ENCODE peak calls at places on chromosome 16, in ten cellular contexts. G is HFF-Myc; O is HFFc6; E is stimulated activated CD4-positive, alpha-beta T cell treated with anti-CD3 and anti-CD28 coated beads, Interleukin-4, amount 100 ng/mL, for 4 hours; D is K562; B is choroid plexus epithelial cell; M is ovary; P is PC-3; C is naive thymus-derived CD8-positive, alpha-beta T cell; U is EL. W is an unnamed sample.

GRCh38 chr16:79698341-79698753 is 97.8 kb upstream of the MAF start:
- DNase-seq in G (no peak), O (no peak), E (no peak), D (no peak), B (peak), M (peak), P (no peak), C (no peak), U (peak), W (no peak)

GRCh38 chr16:3788711-3789374 is 71.5 kb upstream of the TRAP1 start:
- DNase-seq in G (no peak), O (no peak), E (no peak), D (peak), B (no peak), M (no peak), P (no peak), C (no peak), U (no peak), W (no peak)

GRCh38 chr16:8063151-8063550 is 527.2 kb downstream of the TMEM114 start:
- DNase-seq in G (no peak), O (no peak), E (no peak), D (no peak), B (no peak), M (no peak), P (no peak), C (no peak), U (no peak), W (no peak)

GRCh38 chr16:3038256-3038655 is 1.5 kb upstream of the BICDL2 start:
- DNase-seq in G (no peak), O (no peak), E (no peak), D (no peak), B (no peak), M (no peak), P (no peak), C (no peak), U (no peak), W (no peak)

GRCh38 chr16:85798901-85799496 is 345 bp downstream of the EMC8 start:
- DNase-seq in G (no peak), O (peak), E (peak), D (peak), B (no peak), M (no peak), P (no peak), C (peak), U (peak), W (no peak)

GRCh38 chr16:67000384-67001158 is 12.2 kb downstream of the CES4A start:
- DNase-seq in G (no peak), O (no peak), E (peak), D (peak), B (peak), M (peak), P (peak), C (peak), U (peak), W (no peak)

GRCh38 chr16:20415541-20415940 is 6.2 kb downstream of the ACSM5 start:
- DNase-seq in G (no peak), O (no peak), E (no peak), D (no peak), B (no peak), M (no peak), P (peak), C (no peak), U (no peak), W (no peak)

GRCh38 chr16:74107795-74108610 is 188.6 kb upstream of the PSMD7 start:
- DNase-seq in G (peak), O (no peak), E (no peak), D (peak), B (peak), M (no peak), P (peak), C (no peak), U (peak), W (peak)

GRCh38 chr16:180921-181667 is 835 bp downstream of the HBQ1 start:
- DNase-seq in G (no peak), O (peak), E (peak), D (peak), B (peak), M (peak), P (peak), C (peak), U (peak), W (no peak)

GRCh38 chr16:58118801-58119508 is 10.2 kb downstream of the CFAP20 start:
- DNase-seq in G (no peak), O (no peak), E (no peak), D (no peak), B (no peak), M (no peak), P (no peak), C (no peak), U (no peak), W (no peak)

GRCh38 chr16:89105599-89106151 is 12.0 kb downstream of the ACSF3 start:
- DNase-seq in G (no peak), O (no peak), E (no peak), D (no peak), B (no peak), M (peak), P (no peak), C (no peak), U (no peak), W (no peak)

GRCh38 chr16:84585886-84586285 is 32.0 kb downstream of the COTL1 start:
- DNase-seq in G (no peak), O (no peak), E (no peak), D (peak), B (peak), M (no peak), P (no peak), C (no peak), U (no peak), W (peak)

GRCh38 chr16:23909792-23910418 is 74.1 kb downstream of the PRKCB start:
- DNase-seq in G (no peak), O (no peak), E (no peak), D (no peak), B (no peak), M (no peak), P (no peak), C (no peak), U (no peak), W (no peak)

GRCh38 chr16:21060027-21060510 is 90.6 kb downstream of the DNAH3 start:
- DNase-seq in G (no peak), O (no peak), E (no peak), D (no peak), B (no peak), M (no peak), P (no peak), C (no peak), U (no peak), W (no peak)

GRCh38 chr16:84232060-84232459 is 7.8 kb downstream of the KCNG4 start:
- DNase-seq in G (no peak), O (no peak), E (no peak), D (no peak), B (no peak), M (no peak), P (no peak), C (no peak), U (no peak), W (no peak)

GRCh38 chr16:72666267-72666666 is 381.7 kb downstream of the ZFHX3 start:
- DNase-seq in G (no peak), O (no peak), E (no peak), D (no peak), B (peak), M (no peak), P (no peak), C (no peak), U (peak), W (no peak)

GRCh38 chr16:58110590-58111330 is 18.4 kb downstream of the CFAP20 start:
- DNase-seq in G (no peak), O (peak), E (no peak), D (no peak), B (no peak), M (no peak), P (no peak), C (no peak), U (peak), W (peak)

GRCh38 chr16:377419-377951 is 4.3 kb downstream of the PGAP6 start:
- DNase-seq in G (no peak), O (no peak), E (no peak), D (no peak), B (no peak), M (no peak), P (no peak), C (no peak), U (no peak), W (no peak)

GRCh38 chr16:50695017-50696000 is 1.9 kb downstream of the NOD2 start:
- DNase-seq in G (no peak), O (no peak), E (no peak), D (no peak), B (no peak), M (no peak), P (no peak), C (no peak), U (no peak), W (no peak)

GRCh38 chr16:84243732-84244131 is 3.9 kb upstream of the KCNG4 start:
- DNase-seq in G (no peak), O (no peak), E (no peak), D (peak), B (no peak), M (no peak), P (no peak), C (no peak), U (no peak), W (no peak)

GRCh38 chr16:27795992-27796614 is 246.2 kb downstream of the KATNIP start:
- DNase-seq in G (no peak), O (peak), E (no peak), D (peak), B (peak), M (peak), P (peak), C (no peak), U (peak), W (peak)

GRCh38 chr16:64459821-64460220 is 662.0 kb downstream of the CDH11 start:
- DNase-seq in G (no peak), O (no peak), E (no peak), D (no peak), B (peak), M (no peak), P (no peak), C (no peak), U (peak), W (no peak)

GRCh38 chr16:12504312-12504711 is 299.4 kb downstream of the CPPED1 start:
- DNase-seq in G (no peak), O (no peak), E (no peak), D (no peak), B (no peak), M (no peak), P (no peak), C (no peak), U (no peak), W (no peak)

GRCh38 chr16:5490499-5490898 is 392.9 kb upstream of the EEF2KMT start:
- DNase-seq in G (no peak), O (no peak), E (no peak), D (peak), B (no peak), M (no peak), P (peak), C (no peak), U (no peak), W (peak)

GRCh38 chr16:84672276-84673202 is 24.2 kb downstream of the KLHL36 start:
- DNase-seq in G (peak), O (peak), E (peak), D (peak), B (peak), M (peak), P (peak), C (peak), U (peak), W (peak)

GRCh38 chr16:27924411-27925118 is 138.9 kb downstream of the GSG1L start:
- DNase-seq in G (no peak), O (no peak), E (no peak), D (no peak), B (no peak), M (no peak), P (peak), C (no peak), U (no peak), W (no peak)

GRCh38 chr16:81664153-81664552 is 114.9 kb upstream of the PLCG2 start:
- DNase-seq in G (no peak), O (no peak), E (no peak), D (no peak), B (no peak), M (no peak), P (no peak), C (no peak), U (no peak), W (no peak)

GRCh38 chr16:2179576-2179975 is 16.8 kb downstream of the CASKIN1 start:
- DNase-seq in G (no peak), O (no peak), E (no peak), D (no peak), B (no peak), M (no peak), P (no peak), C (no peak), U (no peak), W (no peak)

GRCh38 chr16:28292731-28293588 is 635 bp downstream of the SBK1 start:
- DNase-seq in G (no peak), O (no peak), E (no peak), D (no peak), B (no peak), M (peak), P (no peak), C (no peak), U (no peak), W (no peak)